ENCODE peak calls at places on chromosomes 7 and 10, in five cellular contexts. X, D, U, O and G are unnamed samples.

GRCh38 chr7:15305002-15305600 is 256.7 kb downstream of the AGMO start:
- DNase-seq in O (peak; percentile 53), U (no peak), X (no peak), D (peak; percentile 39), G (no peak)

GRCh38 chr7:69756235-69756634 is 158.0 kb downstream of the AUTS2 start:
- DNase-seq in U (no peak), X (no peak), D (no peak), O (no peak), G (no peak)

GRCh38 chr10:42367532-42368230 is 270.7 kb downstream of the ZNF33B start:
- DNase-seq in O (peak; percentile 89), D (peak; percentile 16), X (peak; percentile 84), U (no peak), G (no peak)

GRCh38 chr7:8131694-8132605 is 130.0 kb downstream of the ICA1 start:
- DNase-seq in X (no peak), O (no peak), U (no peak), D (no peak), G (no peak)

GRCh38 chr10:129642427-129642826 is 175.4 kb downstream of the MGMT start:
- DNase-seq in X (no peak), D (no peak), U (no peak), O (no peak), G (no peak)

GRCh38 chr7:17269345-17270221 is 28.9 kb upstream of the AHR start:
- DNase-seq in U (no peak), O (no peak), D (no peak), X (no peak), G (no peak)

GRCh38 chr10:43049081-43049551 is 27.8 kb upstream of the RET start:
- DNase-seq in U (no peak), O (no peak), X (peak; percentile 19), D (no peak), G (no peak)

GRCh38 chr7:92808006-92808405 is 28.4 kb downstream of the CDK6 start:
- DNase-seq in X (no peak), O (no peak), D (peak; percentile 47), U (no peak), G (no peak)

GRCh38 chr7:902996-903395 is 26.6 kb downstream of the GET4 start:
- DNase-seq in X (no peak), D (no peak), U (no peak), O (no peak), G (no peak)

GRCh38 chr7:139875821-139876241 is 46.8 kb downstream of the TBXAS1 start:
- DNase-seq in X (peak; percentile 71), O (no peak), U (peak; percentile 36), D (no peak), G (no peak)

GRCh38 chr7:149772821-149773425 is 465 bp downstream of the ZNF467 start:
- DNase-seq in U (no peak), O (peak; percentile 79), D (no peak), X (peak; percentile 66), G (no peak)

GRCh38 chr10:86340991-86341260 is 25.7 kb downstream of the GRID1 start:
- DNase-seq in U (no peak), D (no peak), X (no peak), O (no peak), G (no peak)